ENCODE peak calls at places on chromosomes 12 and 14, in ten cellular contexts. H, X, S, W, D, N, Y, F, E and O are unnamed samples. For H3K4me1, the result is how much of the 10 kb centered on the place peaks cover.

GRCh38 chr12:43551971-43552559 is at the start of gene ADAMTS20:
- DNase-seq in H (no peak), X (peak), S (no peak), W (no peak), D (no peak), N (no peak), Y (peak), F (no peak), E (no peak), O (peak)

GRCh38 chr14:68710776-68711175 is 82.1 kb downstream of the ZFP36L1 start:
- DNase-seq in H (no peak), X (no peak), S (no peak), W (no peak), D (no peak), N (no peak), Y (no peak), F (no peak), E (no peak), O (no peak)

GRCh38 chr12:76259660-76260389 is 88.4 kb downstream of the BBS10 start:
- DNase-seq in H (no peak), X (peak), S (no peak), W (peak), D (no peak), N (no peak), Y (peak), F (no peak), E (no peak), O (peak)

GRCh38 chr12:113149361-113150150 is at the start of gene CFAP73:
- DNase-seq in H (peak), X (peak), S (peak), W (peak), D (no peak), N (peak), Y (peak), F (peak), E (no peak), O (peak)

GRCh38 chr12:112464605-112465004 is 45.9 kb downstream of the PTPN11 start:
- DNase-seq in H (no peak), X (no peak), S (no peak), W (no peak), D (no peak), N (no peak), Y (no peak), F (no peak), E (no peak), O (no peak)

GRCh38 chr14:88825503-88825902 is 1.1 kb downstream of the TTC8 start:
- DNase-seq in H (no peak), X (no peak), S (no peak), W (no peak), D (no peak), N (no peak), Y (no peak), F (no peak), E (no peak), O (no peak)

GRCh38 chr12:85036241-85036707 is at the start of the genes LRRIQ1 and TSPAN19:
- DNase-seq in H (peak), X (peak), S (peak), W (peak), D (peak), N (peak), Y (peak), F (peak), E (peak), O (peak)

GRCh38 chr12:55728932-55729591 is at the start of gene CD63:
- DNase-seq in H (peak), X (peak), S (no peak), W (peak), D (peak), N (peak), Y (peak), F (peak), E (peak), O (peak)

GRCh38 chr12:102567031-102567985 is 86.9 kb upstream of the IGF1 start:
- DNase-seq in H (no peak), X (peak), S (no peak), W (peak), D (no peak), N (no peak), Y (peak), F (no peak), E (no peak), O (no peak)

GRCh38 chr12:127809236-127809635 is 457.7 kb upstream of the TMEM132C start:
- DNase-seq in H (no peak), X (peak), S (no peak), W (peak), D (no peak), N (no peak), Y (no peak), F (no peak), E (no peak), O (peak)

GRCh38 chr14:96204151-96205058 is at the start of gene BDKRB2:
- DNase-seq in H (peak), X (peak), S (peak), W (peak), D (peak), N (peak), Y (peak), F (peak), E (peak), O (peak)
- H3K27ac ChIP-seq in H (no peak), X (peak), S (no peak), W (no peak), D (peak), N (peak), Y (peak), F (peak), E (peak), O (peak)

GRCh38 chr14:76922599-76922998 is 96.4 kb downstream of the LRRC74A start:
- DNase-seq in H (no peak), X (no peak), S (no peak), W (no peak), D (no peak), N (no peak), Y (peak), F (no peak), E (no peak), O (peak)
- H3K4me1 ChIP-seq in H (half or more), X (under half), S (under half), W (under half), D (under half), N (half or more), Y (under half), F (under half), E (half or more), O (half or more)

GRCh38 chr12:69608114-69608513 is 2.6 kb downstream of the LRRC10 start:
- DNase-seq in H (no peak), X (no peak), S (no peak), W (no peak), D (no peak), N (no peak), Y (no peak), F (no peak), E (no peak), O (no peak)

GRCh38 chr12:69610729-69611128 is at the start of gene LRRC10:
- DNase-seq in H (no peak), X (no peak), S (no peak), W (no peak), D (no peak), N (no peak), Y (no peak), F (no peak), E (no peak), O (no peak)

GRCh38 chr12:69616025-69616424 is 5.3 kb upstream of the LRRC10 start:
- DNase-seq in H (no peak), X (no peak), S (no peak), W (no peak), D (no peak), N (no peak), Y (no peak), F (no peak), E (no peak), O (no peak)

GRCh38 chr12:69613351-69613750 is 2.6 kb upstream of the LRRC10 start:
- DNase-seq in H (no peak), X (no peak), S (no peak), W (no peak), D (no peak), N (no peak), Y (no peak), F (no peak), E (no peak), O (no peak)

GRCh38 chr12:69610126-69610525 is 581 bp downstream of the LRRC10 start:
- DNase-seq in H (no peak), X (no peak), S (no peak), W (no peak), D (no peak), N (no peak), Y (no peak), F (no peak), E (no peak), O (no peak)
- H3K27ac ChIP-seq in H (no peak), X (no peak), S (no peak), W (no peak), D (no peak), N (peak), Y (no peak), F (no peak), E (no peak), O (no peak)

DNA sequence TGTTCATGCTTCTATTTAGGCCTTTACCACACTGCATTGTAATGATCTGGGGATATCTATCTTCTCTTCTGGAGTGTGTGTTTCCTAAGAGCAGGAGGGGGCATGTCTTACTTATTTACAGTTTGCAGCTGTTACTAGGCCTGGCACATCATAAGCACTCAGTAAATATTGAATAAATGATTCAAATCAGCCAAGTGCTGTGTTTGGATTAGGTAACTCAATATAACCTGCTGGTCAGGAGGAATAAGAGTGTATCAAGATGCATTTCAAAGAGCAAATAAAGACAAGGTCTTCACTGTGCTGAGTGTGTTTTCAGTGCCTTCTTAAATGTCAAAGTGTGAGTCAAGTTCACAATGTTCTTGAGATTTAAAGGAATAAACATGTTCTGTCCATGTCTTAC is 186.1 kb downstream of the FOXG1 start:
- DNase-seq in H (no peak), X (no peak), S (no peak), W (peak), D (no peak), N (no peak), Y (no peak), F (no peak), E (no peak), O (no peak)
- H3K4me1 ChIP-seq in H (under half), X (under half), S (under half), W (under half), D (under half), N (under half), Y (under half), F (under half), E (under half), O (under half)

GRCh38 chr12:105852958-105853357 is 285.8 kb downstream of the NUAK1 start:
- DNase-seq in H (no peak), X (no peak), S (no peak), W (no peak), D (peak), N (peak), Y (no peak), F (no peak), E (peak), O (no peak)
- H3K27ac ChIP-seq in H (no peak), X (no peak), S (no peak), W (no peak), D (peak), N (no peak), Y (no peak), F (peak), E (peak), O (no peak)